ENCODE peak calls at places on chromosome 13, in four cellular contexts. E is IMR-90, Z is neuronal stem cell, G is H9. V is an unnamed sample.
A peak's percentile ranks its signal among the peaks of the same experiment; 100 is the strongest.

GRCh38 chr13:31945202-31945978 is 86.2 kb upstream of the FRY start:
- DNase-seq in E (peak; percentile 81), Z (no peak), G (peak; percentile 39), V (peak; percentile 55)

GRCh38 chr13:31067416-31068118 is 94.1 kb downstream of the HSPH1 start:
- DNase-seq in E (peak; percentile 78), Z (no peak), G (no peak), V (no peak)

GRCh38 chr13:75318138-75318833 is 163.7 kb downstream of the TBC1D4 start:
- DNase-seq in E (no peak), Z (no peak), G (no peak), V (no peak)

GRCh38 chr13:100658363-100658762 is 16.2 kb downstream of the TMTC4 start:
- DNase-seq in E (no peak), Z (no peak), G (no peak), V (no peak)

GRCh38 chr13:102402292-102402691 is 444 bp upstream of the FGF14 start:
- DNase-seq in E (peak; percentile 39), Z (peak; percentile 79), G (peak; percentile 92), V (peak; percentile 96)

GRCh38 chr13:63541336-63541735 is 2125.7 kb upstream of the PCDH20 start:
- DNase-seq in E (no peak), Z (no peak), G (no peak), V (peak; percentile 3)

GRCh38 chr13:85529216-85529590 is 270.0 kb downstream of the SLITRK6 start:
- DNase-seq in E (peak; percentile 44), Z (no peak), G (no peak), V (peak; percentile 3)

GRCh38 chr13:40442826-40443225 is 223.6 kb downstream of the FOXO1 start:
- DNase-seq in E (no peak), Z (no peak), G (no peak), V (no peak)

GRCh38 chr13:52862358-52863206 is 14.1 kb upstream of the PCDH8 start:
- DNase-seq in E (no peak), Z (no peak), G (peak; percentile 72), V (peak; percentile 58)

GRCh38 chr13:105972811-105973590 is 562.5 kb downstream of the EFNB2 start:
- DNase-seq in E (no peak), Z (no peak), G (no peak), V (no peak)

GRCh38 chr13:38530492-38530891 is 156.4 kb upstream of the FREM2 start:
- DNase-seq in E (peak; percentile 1), Z (no peak), G (no peak), V (no peak)

GRCh38 chr13:42048323-42048624 is 174 bp upstream of the DGKH start:
- DNase-seq in E (no peak), Z (no peak), G (no peak), V (no peak)

GRCh38 chr13:42049454-42049780 is 969 bp downstream of the DGKH start:
- DNase-seq in E (no peak), Z (no peak), G (no peak), V (no peak)

GRCh38 chr13:42047561-42048322 is 706 bp upstream of the DGKH start:
- DNase-seq in E (peak; percentile 70), Z (peak; percentile 51), G (peak; percentile 59), V (peak; percentile 79)

GRCh38 chr13:42046448-42046847 is 2.0 kb upstream of the DGKH start:
- DNase-seq in E (no peak), Z (no peak), G (no peak), V (no peak)

GRCh38 chr13:42048625-42049453 is at the start of gene DGKH:
- DNase-seq in E (peak; percentile 78), Z (peak; percentile 72), G (peak; percentile 76), V (peak; percentile 65)
- H3K23ac ChIP-seq in E (peak within 1 kb of the TSS; percentile 91), Z (peak within 1 kb of the TSS; percentile 73), G (no peak within 1 kb of the TSS), V (peak within 1 kb of the TSS; percentile 89)

GRCh38 chr13:113428871-113429607 is 24.2 kb downstream of the ADPRHL1 start:
- DNase-seq in E (no peak), Z (no peak), G (no peak), V (no peak)
- H4K8ac ChIP-seq in E (no peak overlapping the region), Z (no peak overlapping the region), G (no peak overlapping the region), V (no peak overlapping the region)

GRCh38 chr13:93819331-93819730 is 592.7 kb downstream of the GPC6 start:
- DNase-seq in E (no peak), Z (no peak), G (no peak), V (no peak)

GRCh38 chr13:93824286-93824685 is 597.7 kb downstream of the GPC6 start:
- DNase-seq in E (no peak), Z (no peak), G (no peak), V (peak; percentile 92)

GRCh38 chr13:93814658-93815057 is 588.1 kb downstream of the GPC6 start:
- DNase-seq in E (no peak), Z (no peak), G (no peak), V (peak; percentile 42)

GRCh38 chr13:93818345-93818744 is 591.7 kb downstream of the GPC6 start:
- DNase-seq in E (no peak), Z (no peak), G (no peak), V (peak; percentile 16)
- H3K23ac ChIP-seq in E (no peak overlapping the region), Z (no peak overlapping the region), G (no peak overlapping the region), V (no peak overlapping the region)

GRCh38 chr13:80437212-80437611 is 96.3 kb upstream of the SPRY2 start:
- DNase-seq in E (no peak), Z (no peak), G (no peak), V (no peak)
- H4K8ac ChIP-seq in E (no peak overlapping the region), Z (no peak overlapping the region), G (no peak overlapping the region), V (no peak overlapping the region)